ENCODE peak calls at places on chromosomes 13 and 19, in seven cellular contexts. S, U, E, G, N, O and W are unnamed samples.

GRCh38 chr13:110379905-110380341 is 72.8 kb downstream of the COL4A2 start:
- DNase-seq in O (no peak), U (no peak), G (no peak), S (no peak), N (no peak), E (no peak), W (no peak)

GRCh38 chr19:21101511-21102242 is 19.7 kb downstream of the ZNF714 start:
- DNase-seq in E (no peak), U (no peak), G (no peak), S (no peak), O (no peak), N (no peak), W (no peak)

GRCh38 chr19:17491287-17491686 is 20.2 kb upstream of the PGLS start:
- DNase-seq in S (no peak), N (no peak), U (no peak), O (no peak), E (no peak), G (no peak), W (no peak)

GRCh38 chr19:19651076-19651475 is 7.6 kb upstream of the GMIP start:
- DNase-seq in S (no peak), G (no peak), U (no peak), E (no peak), N (no peak), O (no peak), W (no peak)

GRCh38 chr13:28636677-28637317 is 22.1 kb upstream of the POMP start:
- DNase-seq in E (no peak), G (no peak), U (peak), O (peak), S (no peak), N (peak), W (peak)

GRCh38 chr19:32869369-32870153 is at the start of gene SLC7A9:
- DNase-seq in E (no peak), G (no peak), U (no peak), S (no peak), O (no peak), N (no peak), W (no peak)

GRCh38 chr13:26475176-26476110 is 82.0 kb upstream of the WASF3 start:
- DNase-seq in E (no peak), G (no peak), O (peak), S (no peak), U (no peak), N (no peak), W (no peak)

GRCh38 chr19:1131718-1132552 is 28.1 kb downstream of the GPX4 start:
- DNase-seq in U (peak), N (peak), S (peak), G (peak), O (no peak), E (peak), W (no peak)

GRCh38 chr13:66313408-66313807 is 916.7 kb downstream of the PCDH9 start:
- DNase-seq in E (no peak), O (no peak), U (no peak), G (no peak), N (no peak), S (no peak), W (no peak)